ENCODE peak calls at places on chromosomes 16 and 17, in five cellular contexts. One of them, this sample, is unnamed.

GRCh38 chr16:63877401-63877800 is 1244.5 kb downstream of the CDH11 start:
- DNase-seq in fibroblast of pulmonary artery: no peak
- DNase-seq in heart left ventricle: no peak
- DNase-seq in choroid plexus epithelial cell: no peak
- DNase-seq in B cell: no peak
- DNase-seq in this sample: no peak

GRCh38 chr17:7478276-7479138 is 924 bp downstream of the ZBTB4 start:
- DNase-seq in heart left ventricle: peak
- DNase-seq in B cell: peak
- DNase-seq in choroid plexus epithelial cell: peak
- DNase-seq in fibroblast of pulmonary artery: no peak
- DNase-seq in this sample: no peak

GRCh38 chr17:42979511-42980273 is at the start of gene PTGES3L:
- DNase-seq in B cell: no peak
- DNase-seq in fibroblast of pulmonary artery: peak
- DNase-seq in heart left ventricle: peak
- DNase-seq in choroid plexus epithelial cell: peak
- DNase-seq in this sample: no peak

GRCh38 chr16:6916946-6917345 is 415.7 kb upstream of the RBFOX1 start:
- DNase-seq in fibroblast of pulmonary artery: no peak
- DNase-seq in choroid plexus epithelial cell: no peak
- DNase-seq in heart left ventricle: no peak
- DNase-seq in B cell: no peak
- DNase-seq in this sample: no peak

GRCh38 chr17:38420518-38420917 is 7.7 kb upstream of the ARHGAP23 start:
- DNase-seq in choroid plexus epithelial cell: no peak
- DNase-seq in fibroblast of pulmonary artery: no peak
- DNase-seq in heart left ventricle: no peak
- DNase-seq in B cell: no peak
- DNase-seq in this sample: no peak

GRCh38 chr17:30476726-30477082 is 504 bp upstream of the GOSR1 start:
- DNase-seq in fibroblast of pulmonary artery: peak
- DNase-seq in choroid plexus epithelial cell: peak
- DNase-seq in B cell: no peak
- DNase-seq in heart left ventricle: peak
- DNase-seq in this sample: no peak

GRCh38 chr16:59210955-59211541 is 476.9 kb upstream of the GOT2 start:
- DNase-seq in fibroblast of pulmonary artery: peak
- DNase-seq in B cell: no peak
- DNase-seq in choroid plexus epithelial cell: peak
- DNase-seq in heart left ventricle: peak
- DNase-seq in this sample: no peak

GRCh38 chr17:82808006-82808405 is 31.8 kb downstream of the ZNF750 start:
- DNase-seq in B cell: no peak
- DNase-seq in fibroblast of pulmonary artery: no peak
- DNase-seq in choroid plexus epithelial cell: no peak
- DNase-seq in heart left ventricle: no peak
- DNase-seq in this sample: no peak

GRCh38 chr17:8475820-8476219 is 40.1 kb downstream of the NDEL1 start:
- DNase-seq in choroid plexus epithelial cell: no peak
- DNase-seq in B cell: no peak
- DNase-seq in fibroblast of pulmonary artery: no peak
- DNase-seq in heart left ventricle: no peak
- DNase-seq in this sample: no peak

GRCh38 chr16:30183961-30184429 is 593 bp downstream of the CORO1A start:
- DNase-seq in B cell: peak
- DNase-seq in heart left ventricle: peak
- DNase-seq in choroid plexus epithelial cell: no peak
- DNase-seq in fibroblast of pulmonary artery: no peak
- DNase-seq in this sample: peak

GRCh38 chr17:7589204-7589868 is 558 bp downstream of the SOX15 start:
- DNase-seq in fibroblast of pulmonary artery: peak
- DNase-seq in choroid plexus epithelial cell: peak
- DNase-seq in B cell: peak
- DNase-seq in heart left ventricle: peak
- DNase-seq in this sample: peak

GRCh38 chr17:19398301-19399181 is 11.6 kb upstream of the MFAP4 start:
- DNase-seq in B cell: no peak
- DNase-seq in choroid plexus epithelial cell: peak
- DNase-seq in fibroblast of pulmonary artery: peak
- DNase-seq in heart left ventricle: peak
- DNase-seq in this sample: peak

GRCh38 chr16:22318690-22319358 is 21.6 kb downstream of the POLR3E start:
- DNase-seq in heart left ventricle: no peak
- DNase-seq in fibroblast of pulmonary artery: peak
- DNase-seq in B cell: peak
- DNase-seq in choroid plexus epithelial cell: peak
- DNase-seq in this sample: no peak

GRCh38 chr16:79132745-79133144 is 467.8 kb downstream of the MAF start:
- DNase-seq in choroid plexus epithelial cell: no peak
- DNase-seq in heart left ventricle: peak
- DNase-seq in fibroblast of pulmonary artery: no peak
- DNase-seq in B cell: no peak
- DNase-seq in this sample: no peak

GRCh38 chr16:2981177-2981898 is 1.1 kb upstream of the PKMYT1 start:
- DNase-seq in fibroblast of pulmonary artery: peak
- DNase-seq in B cell: no peak
- DNase-seq in heart left ventricle: no peak
- DNase-seq in choroid plexus epithelial cell: peak
- DNase-seq in this sample: no peak

GRCh38 chr17:12927541-12928425 is 90.0 kb downstream of the ELAC2 start:
- DNase-seq in heart left ventricle: peak
- DNase-seq in B cell: no peak
- DNase-seq in fibroblast of pulmonary artery: peak
- DNase-seq in choroid plexus epithelial cell: peak
- DNase-seq in this sample: no peak

GRCh38 chr17:57549996-57550395 is 195.1 kb downstream of the CCDC182 start:
- DNase-seq in choroid plexus epithelial cell: no peak
- DNase-seq in B cell: no peak
- DNase-seq in fibroblast of pulmonary artery: no peak
- DNase-seq in heart left ventricle: no peak
- DNase-seq in this sample: no peak

GRCh38 chr16:48231675-48232214 is 12.4 kb upstream of the LONP2 start:
- DNase-seq in choroid plexus epithelial cell: peak
- DNase-seq in B cell: peak
- DNase-seq in fibroblast of pulmonary artery: peak
- DNase-seq in heart left ventricle: no peak
- DNase-seq in this sample: no peak

GRCh38 chr17:40564883-40565744 is at the start of gene CCR7:
- DNase-seq in choroid plexus epithelial cell: no peak
- DNase-seq in B cell: peak
- DNase-seq in heart left ventricle: no peak
- DNase-seq in fibroblast of pulmonary artery: no peak
- DNase-seq in this sample: no peak

GRCh38 chr17:16417399-16417798 is 2.0 kb downstream of the TRPV2 start:
- DNase-seq in heart left ventricle: no peak
- DNase-seq in fibroblast of pulmonary artery: no peak
- DNase-seq in B cell: no peak
- DNase-seq in choroid plexus epithelial cell: no peak
- DNase-seq in this sample: no peak

GRCh38 chr17:76480676-76481075 is 13.3 kb downstream of the AANAT start:
- DNase-seq in heart left ventricle: no peak
- DNase-seq in fibroblast of pulmonary artery: no peak
- DNase-seq in choroid plexus epithelial cell: peak
- DNase-seq in B cell: peak
- DNase-seq in this sample: no peak

GRCh38 chr16:80040814-80041213 is 440.3 kb upstream of the MAF start:
- DNase-seq in B cell: no peak
- DNase-seq in choroid plexus epithelial cell: no peak
- DNase-seq in heart left ventricle: no peak
- DNase-seq in fibroblast of pulmonary artery: no peak
- DNase-seq in this sample: no peak

GRCh38 chr16:66299349-66299748 is 67.1 kb upstream of the CDH5 start:
- DNase-seq in fibroblast of pulmonary artery: no peak
- DNase-seq in heart left ventricle: no peak
- DNase-seq in choroid plexus epithelial cell: no peak
- DNase-seq in B cell: no peak
- DNase-seq in this sample: no peak

GRCh38 chr16:53626161-53626560 is 77.5 kb downstream of the RPGRIP1L start:
- DNase-seq in B cell: no peak
- DNase-seq in heart left ventricle: no peak
- DNase-seq in choroid plexus epithelial cell: no peak
- DNase-seq in fibroblast of pulmonary artery: no peak
- DNase-seq in this sample: no peak

GRCh38 chr17:59561042-59561441 is 4.4 kb upstream of the DHX40 start:
- DNase-seq in fibroblast of pulmonary artery: peak
- DNase-seq in B cell: no peak
- DNase-seq in heart left ventricle: no peak
- DNase-seq in choroid plexus epithelial cell: peak
- DNase-seq in this sample: no peak

GRCh38 chr17:76840443-76840767 is 27.8 kb upstream of the MGAT5B start:
- DNase-seq in heart left ventricle: no peak
- DNase-seq in choroid plexus epithelial cell: no peak
- DNase-seq in B cell: no peak
- DNase-seq in fibroblast of pulmonary artery: no peak
- DNase-seq in this sample: no peak

GRCh38 chr17:77692571-77693161 is 265.8 kb upstream of the TNRC6C start:
- DNase-seq in fibroblast of pulmonary artery: no peak
- DNase-seq in choroid plexus epithelial cell: no peak
- DNase-seq in B cell: no peak
- DNase-seq in heart left ventricle: no peak
- DNase-seq in this sample: no peak

GRCh38 chr17:7497636-7498035 is 13.5 kb downstream of the POLR2A start:
- DNase-seq in fibroblast of pulmonary artery: no peak
- DNase-seq in B cell: no peak
- DNase-seq in choroid plexus epithelial cell: no peak
- DNase-seq in heart left ventricle: no peak
- DNase-seq in this sample: no peak

GRCh38 chr16:19238386-19238785 is 47.1 kb upstream of the CLEC19A start:
- DNase-seq in choroid plexus epithelial cell: no peak
- DNase-seq in heart left ventricle: no peak
- DNase-seq in B cell: no peak
- DNase-seq in fibroblast of pulmonary artery: no peak
- DNase-seq in this sample: no peak

GRCh38 chr17:57541472-57542394 is 203.4 kb downstream of the CCDC182 start:
- DNase-seq in fibroblast of pulmonary artery: peak
- DNase-seq in choroid plexus epithelial cell: peak
- DNase-seq in heart left ventricle: peak
- DNase-seq in B cell: no peak
- DNase-seq in this sample: no peak

GRCh38 chr17:48575066-48575582 is 3.0 kb downstream of the HOXB4 start:
- DNase-seq in heart left ventricle: no peak
- DNase-seq in choroid plexus epithelial cell: no peak
- DNase-seq in B cell: no peak
- DNase-seq in fibroblast of pulmonary artery: no peak
- DNase-seq in this sample: no peak

GRCh38 chr16:85717393-85718152 is 28.8 kb upstream of the GINS2 start:
- DNase-seq in B cell: peak
- DNase-seq in heart left ventricle: peak
- DNase-seq in choroid plexus epithelial cell: peak
- DNase-seq in fibroblast of pulmonary artery: peak
- DNase-seq in this sample: peak

GRCh38 chr17:33097411-33097810 is 105.8 kb downstream of the SPACA3 start:
- DNase-seq in heart left ventricle: no peak
- DNase-seq in B cell: no peak
- DNase-seq in choroid plexus epithelial cell: no peak
- DNase-seq in fibroblast of pulmonary artery: no peak
- DNase-seq in this sample: no peak

GRCh38 chr17:31487648-31488263 is 96.3 kb downstream of the RAB11FIP4 start:
- DNase-seq in choroid plexus epithelial cell: no peak
- DNase-seq in heart left ventricle: peak
- DNase-seq in B cell: peak
- DNase-seq in fibroblast of pulmonary artery: peak
- DNase-seq in this sample: peak
- TF ChIP-seq CTCF in choroid plexus epithelial cell: no peak
- TF ChIP-seq CTCF in heart left ventricle: no peak
- TF ChIP-seq CTCF in B cell: peak
- TF ChIP-seq CTCF in fibroblast of pulmonary artery: no peak
- TF ChIP-seq CTCF in this sample: no peak

DNA sequence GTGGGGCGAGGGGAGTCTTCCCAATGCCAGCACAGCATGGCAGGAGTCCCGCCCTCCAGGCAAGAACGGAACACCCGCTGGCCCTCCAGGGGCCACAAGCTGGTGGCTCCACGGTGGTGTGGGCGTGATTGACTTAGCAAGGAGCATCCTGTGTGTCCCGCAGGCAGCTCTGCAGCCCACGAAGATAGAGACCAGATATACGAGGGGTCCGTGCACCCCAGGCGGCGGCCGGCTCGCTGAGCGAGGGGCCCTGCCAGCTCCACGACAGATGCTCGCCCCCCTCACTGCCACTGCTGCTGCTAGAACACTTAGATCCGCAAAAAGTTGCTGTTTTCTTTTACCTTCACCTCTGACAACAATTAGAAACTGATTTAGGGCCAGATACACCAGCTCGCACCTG is 10.0 kb upstream of the CACNA1H start:
- DNase-seq in heart left ventricle: no peak
- DNase-seq in B cell: no peak
- DNase-seq in choroid plexus epithelial cell: no peak
- DNase-seq in fibroblast of pulmonary artery: no peak
- DNase-seq in this sample: no peak
- TF ChIP-seq CTCF in heart left ventricle: no peak
- TF ChIP-seq CTCF in B cell: no peak
- TF ChIP-seq CTCF in choroid plexus epithelial cell: no peak
- TF ChIP-seq CTCF in fibroblast of pulmonary artery: no peak
- TF ChIP-seq CTCF in this sample: no peak

GRCh38 chr16:81493755-81494433 is 49.3 kb downstream of the CMIP start:
- DNase-seq in B cell: no peak
- DNase-seq in heart left ventricle: no peak
- DNase-seq in fibroblast of pulmonary artery: peak
- DNase-seq in choroid plexus epithelial cell: peak
- DNase-seq in this sample: peak

GRCh38 chr16:81494434-81494806 is 49.8 kb downstream of the CMIP start:
- DNase-seq in heart left ventricle: no peak
- DNase-seq in choroid plexus epithelial cell: no peak
- DNase-seq in B cell: no peak
- DNase-seq in fibroblast of pulmonary artery: no peak
- DNase-seq in this sample: no peak

GRCh38 chr16:81495321-81496234 is 51.0 kb downstream of the CMIP start:
- DNase-seq in choroid plexus epithelial cell: no peak
- DNase-seq in B cell: peak
- DNase-seq in heart left ventricle: no peak
- DNase-seq in fibroblast of pulmonary artery: no peak
- DNase-seq in this sample: peak

GRCh38 chr16:81492965-81493754 is 48.6 kb downstream of the CMIP start:
- DNase-seq in fibroblast of pulmonary artery: no peak
- DNase-seq in B cell: no peak
- DNase-seq in heart left ventricle: no peak
- DNase-seq in choroid plexus epithelial cell: no peak
- DNase-seq in this sample: no peak

DNA sequence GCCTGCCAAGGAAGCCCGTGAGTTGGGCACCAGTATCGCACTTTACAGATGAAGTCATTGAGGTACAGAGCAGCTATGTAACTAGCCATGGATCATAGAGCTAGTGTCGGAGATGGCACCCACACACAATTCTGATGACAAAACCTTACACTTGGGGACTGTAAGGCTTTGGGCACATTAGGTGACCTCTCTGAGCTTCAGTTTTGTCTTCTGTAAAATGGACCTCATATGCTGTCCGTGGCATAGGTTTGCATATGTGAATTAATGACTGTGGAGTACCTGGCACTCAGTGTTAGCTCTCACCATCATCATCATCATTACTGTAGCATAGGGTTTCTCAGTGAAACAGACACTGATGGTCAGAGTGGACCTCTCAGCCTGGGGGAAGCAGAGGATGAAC is 50.3 kb downstream of the CMIP start:
- DNase-seq in choroid plexus epithelial cell: no peak
- DNase-seq in B cell: no peak
- DNase-seq in fibroblast of pulmonary artery: no peak
- DNase-seq in heart left ventricle: no peak
- DNase-seq in this sample: no peak
- TF ChIP-seq CTCF in choroid plexus epithelial cell: no peak
- TF ChIP-seq CTCF in B cell: no peak
- TF ChIP-seq CTCF in fibroblast of pulmonary artery: no peak
- TF ChIP-seq CTCF in heart left ventricle: no peak
- TF ChIP-seq CTCF in this sample: no peak

GRCh38 chr16:47037746-47038458 is 64.4 kb upstream of the DNAJA2 start:
- DNase-seq in choroid plexus epithelial cell: peak
- DNase-seq in heart left ventricle: peak
- DNase-seq in B cell: peak
- DNase-seq in fibroblast of pulmonary artery: peak
- DNase-seq in this sample: peak
- TF ChIP-seq CTCF in choroid plexus epithelial cell: peak
- TF ChIP-seq CTCF in heart left ventricle: peak
- TF ChIP-seq CTCF in B cell: peak
- TF ChIP-seq CTCF in fibroblast of pulmonary artery: peak
- TF ChIP-seq CTCF in this sample: peak